ENCODE peak calls at places on chromosomes 11 and 22, in four cellular contexts. Y is H1, W is mesendoderm, O is H9. A is an unnamed sample.

GRCh38 chr11:17915500-17916143 is 97.2 kb downstream of the SERGEF start:
- DNase-seq in Y (no peak), W (no peak), O (no peak), A (no peak)

GRCh38 chr22:36460202-36460601 is 21.2 kb downstream of the TXN2 start:
- DNase-seq in Y (no peak), W (no peak), O (no peak), A (no peak)

GRCh38 chr11:125443767-125444311 is 52.2 kb downstream of the FEZ1 start:
- DNase-seq in Y (no peak), W (peak; percentile 95), O (peak; percentile 73), A (no peak)

GRCh38 chr22:49203091-49203862 is 624.4 kb downstream of the BRD1 start:
- DNase-seq in Y (no peak), W (no peak), O (peak; percentile 26), A (no peak)

GRCh38 chr11:27705873-27706820 is 5.9 kb upstream of the BDNF start:
- DNase-seq in Y (no peak), W (peak; percentile 49), O (peak; percentile 53), A (peak; percentile 64)

GRCh38 chr11:80638296-80638695 is 1197.5 kb upstream of the TENM4 start:
- DNase-seq in Y (no peak), W (no peak), O (no peak), A (no peak)

GRCh38 chr11:38323961-38324761 is 1726.1 kb upstream of the RAG2 start:
- DNase-seq in Y (no peak), W (peak; percentile 7), O (peak; percentile 34), A (no peak)

GRCh38 chr22:50139843-50140415 is 30.6 kb upstream of the PANX2 start:
- DNase-seq in Y (no peak), W (no peak), O (no peak), A (no peak)

GRCh38 chr11:118895093-118896039 is 11.7 kb downstream of the CXCR5 start:
- DNase-seq in Y (no peak), W (no peak), O (no peak), A (no peak)

GRCh38 chr11:115550291-115551059 is 46.3 kb upstream of the CADM1 start:
- DNase-seq in Y (no peak), W (no peak), O (no peak), A (no peak)

GRCh38 chr11:62974848-62975522 is 9.8 kb downstream of the SLC22A6 start:
- DNase-seq in Y (peak; percentile 25), W (peak; percentile 59), O (peak; percentile 76), A (no peak)

GRCh38 chr11:62103141-62103540 is 20.7 kb upstream of the INCENP start:
- DNase-seq in Y (no peak), W (no peak), O (no peak), A (no peak)

GRCh38 chr22:32644252-32645100 is 157.0 kb upstream of the TIMP3 start:
- DNase-seq in Y (no peak), W (peak; percentile 63), O (no peak), A (peak; percentile 59)

DNA sequence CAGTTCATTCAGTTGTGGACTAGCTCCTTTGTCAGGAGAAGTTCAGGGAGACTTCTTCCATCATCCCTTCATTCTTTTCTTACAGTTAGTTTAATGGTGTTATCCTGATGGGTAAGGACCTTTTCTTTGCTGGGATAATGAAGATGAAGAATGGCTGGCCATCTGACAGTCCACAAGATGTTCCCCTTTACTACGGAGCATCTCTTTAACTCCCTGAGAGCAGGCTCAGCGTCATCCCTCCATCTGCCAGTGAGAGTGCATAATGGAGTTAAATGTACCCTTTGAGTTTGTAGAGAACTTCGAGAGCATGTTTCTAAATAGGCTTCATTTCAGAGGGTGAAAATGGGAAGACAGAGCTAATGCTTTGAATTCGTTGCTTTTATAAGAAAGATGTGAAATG is 1.6 kb downstream of the EP300 start:
- DNase-seq in Y (no peak), W (peak; percentile 26), O (no peak), A (peak; percentile 40)
- H3K56ac ChIP-seq in Y (no peak overlapping the region), W (peak overlapping the region; percentile 68), O (no peak overlapping the region), A (peak overlapping the region; percentile 29)

GRCh38 chr11:14650064-14650463 is 6.5 kb downstream of the PDE3B start:
- DNase-seq in Y (no peak), W (no peak), O (no peak), A (no peak)
- H3K56ac ChIP-seq in Y (no peak overlapping the region), W (no peak overlapping the region), O (no peak overlapping the region), A (no peak overlapping the region)

GRCh38 chr22:20548806-20549205 is 41.4 kb downstream of the MED15 start:
- DNase-seq in Y (no peak), W (no peak), O (no peak), A (no peak)

GRCh38 chr22:20549232-20549841 is 41.9 kb downstream of the MED15 start:
- DNase-seq in Y (no peak), W (no peak), O (no peak), A (no peak)

GRCh38 chr22:20551805-20552449 is 44.5 kb downstream of the MED15 start:
- DNase-seq in Y (no peak), W (no peak), O (no peak), A (no peak)

GRCh38 chr22:20550851-20551744 is 43.7 kb downstream of the MED15 start:
- DNase-seq in Y (no peak), W (no peak), O (peak; percentile 72), A (peak; percentile 78)

DNA sequence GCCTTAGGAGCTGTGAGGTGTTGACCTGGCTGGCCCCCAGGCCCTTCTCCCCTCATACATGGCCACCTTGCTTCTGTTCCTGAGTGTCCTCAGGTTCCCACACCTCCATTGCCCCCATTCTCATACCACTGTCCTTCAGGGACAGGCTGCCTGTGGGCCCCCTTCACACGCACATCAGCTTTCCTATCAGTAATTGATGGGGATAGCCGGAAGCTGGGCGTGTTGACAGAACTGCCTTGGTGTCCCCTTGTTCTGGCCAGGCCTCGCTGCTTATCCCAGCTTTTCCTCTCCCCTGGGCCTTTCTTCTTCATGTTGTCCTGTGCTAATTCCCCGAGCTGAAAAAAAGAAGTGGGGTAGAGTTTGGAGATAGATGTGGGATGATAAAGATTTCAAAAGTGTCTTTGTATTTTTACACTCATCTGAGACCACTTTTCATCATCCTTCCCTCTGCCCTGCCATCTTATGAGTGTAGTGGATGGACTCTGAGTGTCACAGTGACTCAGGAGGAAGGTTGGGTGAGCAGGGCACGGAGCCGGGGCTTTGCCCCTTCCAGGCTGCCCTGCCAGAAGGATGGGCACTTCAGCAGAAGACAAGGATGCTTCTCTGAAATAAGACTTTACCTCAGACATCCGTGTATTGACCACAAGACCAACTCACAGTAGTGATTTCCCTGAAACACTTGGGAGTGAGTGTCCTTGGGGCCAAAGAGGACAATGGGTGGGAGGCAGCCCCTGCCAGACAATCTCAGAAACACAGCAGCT is 42.8 kb downstream of the MED15 start:
- DNase-seq in Y (no peak), W (no peak), O (no peak), A (no peak)
- H3K56ac ChIP-seq in Y (no peak overlapping the region), W (peak overlapping the region; percentile 64), O (no peak overlapping the region), A (no peak overlapping the region)

GRCh38 chr11:7467652-7468051 is 17.7 kb upstream of the OLFML1 start:
- DNase-seq in Y (no peak), W (peak; percentile 58), O (no peak), A (no peak)

GRCh38 chr11:7457211-7457610 is 28.1 kb upstream of the OLFML1 start:
- DNase-seq in Y (no peak), W (peak; percentile 44), O (no peak), A (no peak)

GRCh38 chr11:7462706-7463105 is 22.6 kb upstream of the OLFML1 start:
- DNase-seq in Y (no peak), W (no peak), O (no peak), A (no peak)
- H3K56ac ChIP-seq in Y (no peak overlapping the region), W (no peak overlapping the region), O (no peak overlapping the region), A (no peak overlapping the region)

GRCh38 chr11:37105456-37105855 is 507.4 kb upstream of the RAG2 start:
- DNase-seq in Y (no peak), W (no peak), O (no peak), A (no peak)

GRCh38 chr11:37104380-37104779 is 506.3 kb upstream of the RAG2 start:
- DNase-seq in Y (no peak), W (peak; percentile 6), O (no peak), A (no peak)

DNA sequence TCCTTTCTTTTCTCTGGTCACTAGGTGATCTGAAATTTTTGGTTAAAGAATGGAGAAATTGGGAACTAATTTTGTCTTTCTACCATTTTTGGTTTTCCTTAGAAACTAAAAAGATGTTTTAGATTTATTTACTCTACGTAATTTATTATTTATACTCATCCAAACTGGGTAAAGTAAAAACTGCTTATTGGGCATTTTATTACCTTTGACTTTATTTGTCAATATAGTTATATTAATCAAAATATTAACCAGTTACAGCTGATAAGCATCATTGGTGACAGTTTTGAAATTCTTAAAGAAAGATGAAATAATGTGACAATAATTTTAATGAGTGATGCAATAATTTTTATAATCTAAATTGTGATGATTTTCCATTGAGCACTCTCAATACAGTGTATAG is 502.0 kb upstream of the RAG2 start:
- DNase-seq in Y (no peak), W (no peak), O (no peak), A (no peak)
- H3K56ac ChIP-seq in Y (no peak overlapping the region), W (no peak overlapping the region), O (no peak overlapping the region), A (no peak overlapping the region)

GRCh38 chr11:111785886-111786412 is 19.8 kb upstream of the PPP2R1B start:
- DNase-seq in Y (no peak), W (no peak), O (no peak), A (no peak)

GRCh38 chr11:111778047-111778558 is 11.9 kb upstream of the PPP2R1B start:
- DNase-seq in Y (no peak), W (peak; percentile 11), O (no peak), A (no peak)

GRCh38 chr11:111779118-111779517 is 12.9 kb upstream of the PPP2R1B start:
- DNase-seq in Y (no peak), W (no peak), O (no peak), A (no peak)

GRCh38 chr11:111785076-111785475 is 18.9 kb upstream of the PPP2R1B start:
- DNase-seq in Y (no peak), W (peak; percentile 85), O (no peak), A (no peak)

GRCh38 chr11:111782109-111782784 is 16.1 kb upstream of the PPP2R1B start:
- DNase-seq in Y (no peak), W (no peak), O (no peak), A (no peak)
- H3K56ac ChIP-seq in Y (no peak overlapping the region), W (no peak overlapping the region), O (no peak overlapping the region), A (no peak overlapping the region)

A was measured in IMR-90.